ENCODE peak calls at places on chromosome 13, in four cellular contexts. One of them, this sample, is unnamed.

GRCh38 chr13:21361706-21362105 is 97.4 kb downstream of the ZDHHC20 start:
- DNase-seq in transverse colon: no peak
- DNase-seq in RWPE1: no peak
- DNase-seq in DND-41: no peak
- DNase-seq in this sample: no peak

GRCh38 chr13:112781881-112782361 is 92.1 kb downstream of the ATP11A start:
- DNase-seq in RWPE1: no peak
- DNase-seq in DND-41: no peak
- DNase-seq in transverse colon: no peak
- DNase-seq in this sample: no peak

GRCh38 chr13:113398963-113399754 is 35.2 kb upstream of the GRTP1 start:
- DNase-seq in transverse colon: no peak
- DNase-seq in DND-41: no peak
- DNase-seq in RWPE1: no peak
- DNase-seq in this sample: no peak

GRCh38 chr13:66506031-66506777 is 723.9 kb downstream of the PCDH9 start:
- DNase-seq in RWPE1: no peak
- DNase-seq in transverse colon: no peak
- DNase-seq in DND-41: no peak
- DNase-seq in this sample: no peak

GRCh38 chr13:33191425-33192221 is 93.9 kb downstream of the STARD13 start:
- DNase-seq in transverse colon: no peak
- DNase-seq in RWPE1: no peak
- DNase-seq in DND-41: no peak
- DNase-seq in this sample: no peak

GRCh38 chr13:45301263-45301662 is 39.7 kb downstream of the TPT1 start:
- DNase-seq in DND-41: no peak
- DNase-seq in transverse colon: no peak
- DNase-seq in RWPE1: no peak
- DNase-seq in this sample: no peak

GRCh38 chr13:20370815-20371421 is 138.8 kb upstream of the GJB6 start:
- DNase-seq in transverse colon: no peak
- DNase-seq in DND-41: no peak
- DNase-seq in RWPE1: no peak
- DNase-seq in this sample: no peak

GRCh38 chr13:26067601-26068000 is 15.8 kb upstream of the SHISA2 start:
- DNase-seq in RWPE1: no peak
- DNase-seq in transverse colon: no peak
- DNase-seq in DND-41: no peak
- DNase-seq in this sample: no peak

GRCh38 chr13:39600766-39601165 is 2.2 kb downstream of the LHFPL6 start:
- DNase-seq in RWPE1: no peak
- DNase-seq in DND-41: no peak
- DNase-seq in transverse colon: no peak
- DNase-seq in this sample: no peak

GRCh38 chr13:34347784-34348573 is 530.0 kb downstream of the RFC3 start:
- DNase-seq in DND-41: no peak
- DNase-seq in transverse colon: peak; percentile 21
- DNase-seq in RWPE1: no peak
- DNase-seq in this sample: no peak

GRCh38 chr13:104943331-104943730 is 1592.1 kb downstream of the EFNB2 start:
- DNase-seq in transverse colon: no peak
- DNase-seq in RWPE1: no peak
- DNase-seq in DND-41: no peak
- DNase-seq in this sample: no peak

GRCh38 chr13:72648513-72649065 is 78.8 kb downstream of the MZT1 start:
- DNase-seq in DND-41: no peak
- DNase-seq in RWPE1: no peak
- DNase-seq in transverse colon: no peak
- DNase-seq in this sample: no peak

GRCh38 chr13:24627864-24628418 is 52.3 kb upstream of the ATP12A start:
- DNase-seq in RWPE1: no peak
- DNase-seq in transverse colon: no peak
- DNase-seq in DND-41: no peak
- DNase-seq in this sample: no peak

GRCh38 chr13:30745917-30746686 is 10.8 kb downstream of the ALOX5AP start:
- DNase-seq in DND-41: no peak
- DNase-seq in transverse colon: peak; percentile 54
- DNase-seq in RWPE1: peak; percentile 16
- DNase-seq in this sample: no peak

GRCh38 chr13:30504081-30504480 is 38.3 kb upstream of the HMGB1 start:
- DNase-seq in RWPE1: no peak
- DNase-seq in transverse colon: no peak
- DNase-seq in DND-41: peak; percentile 12
- DNase-seq in this sample: no peak

GRCh38 chr13:111326981-111327642 is 6.7 kb downstream of the TEX29 start:
- DNase-seq in DND-41: no peak
- DNase-seq in RWPE1: no peak
- DNase-seq in transverse colon: no peak
- DNase-seq in this sample: no peak

GRCh38 chr13:105825071-105825470 is 710.4 kb downstream of the EFNB2 start:
- DNase-seq in transverse colon: no peak
- DNase-seq in RWPE1: no peak
- DNase-seq in DND-41: no peak
- DNase-seq in this sample: no peak

GRCh38 chr13:111572956-111573355 is 252.5 kb downstream of the TEX29 start:
- DNase-seq in transverse colon: peak; percentile 27
- DNase-seq in DND-41: no peak
- DNase-seq in RWPE1: no peak
- DNase-seq in this sample: no peak

GRCh38 chr13:31909889-31910551 is 121.6 kb upstream of the FRY start:
- DNase-seq in DND-41: peak; percentile 44
- DNase-seq in transverse colon: peak; percentile 46
- DNase-seq in RWPE1: peak; percentile 13
- DNase-seq in this sample: peak; percentile 14

GRCh38 chr13:77623797-77624196 is 73.7 kb upstream of the SLAIN1 start:
- DNase-seq in transverse colon: no peak
- DNase-seq in DND-41: no peak
- DNase-seq in RWPE1: no peak
- DNase-seq in this sample: no peak

GRCh38 chr13:114202581-114202980 is 23.5 kb downstream of the CFAP97D2 start:
- DNase-seq in transverse colon: no peak
- DNase-seq in RWPE1: no peak
- DNase-seq in DND-41: no peak
- DNase-seq in this sample: no peak

GRCh38 chr13:84439108-84439507 is 556.8 kb upstream of the SLITRK1 start:
- DNase-seq in DND-41: no peak
- DNase-seq in RWPE1: peak; percentile 55
- DNase-seq in transverse colon: no peak
- DNase-seq in this sample: no peak

GRCh38 chr13:31377946-31378345 is 178.2 kb downstream of the B3GLCT start:
- DNase-seq in RWPE1: no peak
- DNase-seq in DND-41: no peak
- DNase-seq in transverse colon: no peak
- DNase-seq in this sample: no peak

GRCh38 chr13:113952151-113952982 is 21.5 kb downstream of the C13orf46 start:
- DNase-seq in RWPE1: no peak
- DNase-seq in DND-41: no peak
- DNase-seq in transverse colon: no peak
- DNase-seq in this sample: no peak

GRCh38 chr13:92537485-92537884 is 689.1 kb upstream of the GPC6 start:
- DNase-seq in RWPE1: no peak
- DNase-seq in DND-41: no peak
- DNase-seq in transverse colon: no peak
- DNase-seq in this sample: no peak

GRCh38 chr13:114128624-114129522 is 3.5 kb downstream of the RASA3 start:
- DNase-seq in RWPE1: no peak
- DNase-seq in transverse colon: peak; percentile 79
- DNase-seq in DND-41: peak; percentile 41
- DNase-seq in this sample: peak; percentile 90

GRCh38 chr13:97030705-97031452 is 36.6 kb upstream of the OXGR1 start:
- DNase-seq in RWPE1: peak; percentile 25
- DNase-seq in transverse colon: no peak
- DNase-seq in DND-41: no peak
- DNase-seq in this sample: no peak

GRCh38 chr13:31094331-31095015 is 67.2 kb downstream of the HSPH1 start:
- DNase-seq in RWPE1: peak; percentile 70
- DNase-seq in DND-41: no peak
- DNase-seq in transverse colon: no peak
- DNase-seq in this sample: no peak

GRCh38 chr13:97191615-97192014 is 30.5 kb upstream of the MBNL2 start:
- DNase-seq in RWPE1: no peak
- DNase-seq in transverse colon: no peak
- DNase-seq in DND-41: no peak
- DNase-seq in this sample: no peak

GRCh38 chr13:105177265-105177900 is 1358.1 kb downstream of the EFNB2 start:
- DNase-seq in transverse colon: no peak
- DNase-seq in DND-41: no peak
- DNase-seq in RWPE1: no peak
- DNase-seq in this sample: no peak

GRCh38 chr13:39051157-39051556 is 12.9 kb downstream of the NHLRC3 start:
- DNase-seq in DND-41: no peak
- DNase-seq in RWPE1: peak; percentile 12
- DNase-seq in transverse colon: no peak
- DNase-seq in this sample: no peak

DNA sequence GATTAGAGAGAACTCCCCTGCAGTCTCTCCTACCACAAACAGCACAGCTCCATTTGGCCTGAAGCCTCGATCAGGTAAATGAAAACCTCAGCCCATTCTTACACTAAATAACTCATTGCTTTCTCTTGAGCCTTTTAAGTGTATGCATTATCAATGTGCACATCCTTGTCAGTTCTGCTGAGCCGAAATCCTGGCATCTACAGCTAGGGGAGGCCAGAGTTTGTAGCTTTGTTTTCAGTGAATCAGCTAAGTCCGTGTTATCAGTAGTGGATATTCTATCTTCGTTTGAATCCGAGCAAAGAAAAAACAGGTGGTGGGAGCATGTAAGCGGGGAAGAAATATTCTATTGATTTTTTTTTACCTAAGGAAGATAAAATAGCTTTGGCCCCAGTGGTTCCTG is 84.4 kb downstream of the ESD start:
- DNase-seq in DND-41: no peak
- DNase-seq in RWPE1: no peak
- DNase-seq in transverse colon: no peak
- DNase-seq in this sample: no peak
- TF ChIP-seq CTCF in DND-41: no peak
- TF ChIP-seq CTCF in RWPE1: no peak
- TF ChIP-seq CTCF in transverse colon: no peak
- TF ChIP-seq CTCF in this sample: no peak

GRCh38 chr13:75556961-75557360 is 7.4 kb downstream of the UCHL3 start:
- DNase-seq in transverse colon: no peak
- DNase-seq in DND-41: no peak
- DNase-seq in RWPE1: no peak
- DNase-seq in this sample: no peak

GRCh38 chr13:75550159-75550567 is 572 bp downstream of the UCHL3 start:
- DNase-seq in transverse colon: peak; percentile 41
- DNase-seq in DND-41: peak; percentile 19
- DNase-seq in RWPE1: peak; percentile 84
- DNase-seq in this sample: no peak

GRCh38 chr13:75558130-75558840 is 8.7 kb downstream of the UCHL3 start:
- DNase-seq in transverse colon: no peak
- DNase-seq in DND-41: no peak
- DNase-seq in RWPE1: no peak
- DNase-seq in this sample: no peak

GRCh38 chr13:75554981-75555380 is 5.4 kb downstream of the UCHL3 start:
- DNase-seq in DND-41: no peak
- DNase-seq in transverse colon: no peak
- DNase-seq in RWPE1: no peak
- DNase-seq in this sample: no peak

GRCh38 chr13:75555836-75556235 is 6.2 kb downstream of the UCHL3 start:
- DNase-seq in RWPE1: no peak
- DNase-seq in DND-41: no peak
- DNase-seq in transverse colon: no peak
- DNase-seq in this sample: no peak
- H3K27ac ChIP-seq in RWPE1: no peak overlapping the region
- H3K27ac ChIP-seq in DND-41: no peak overlapping the region
- H3K27ac ChIP-seq in transverse colon: no peak overlapping the region
- H3K27ac ChIP-seq in this sample: no peak overlapping the region

GRCh38 chr13:27622102-27622820 is 569 bp downstream of the POLR1D start:
- DNase-seq in DND-41: no peak
- DNase-seq in RWPE1: no peak
- DNase-seq in transverse colon: peak; percentile 35
- DNase-seq in this sample: no peak
- TF ChIP-seq CTCF in DND-41: peak; percentile 8
- TF ChIP-seq CTCF in RWPE1: no peak
- TF ChIP-seq CTCF in transverse colon: peak; percentile 45
- TF ChIP-seq CTCF in this sample: no peak

GRCh38 chr13:46595918-46596315 is 42.9 kb downstream of the LRCH1 start:
- DNase-seq in DND-41: no peak
- DNase-seq in RWPE1: no peak
- DNase-seq in transverse colon: no peak
- DNase-seq in this sample: no peak
- H3K27ac ChIP-seq in DND-41: no peak overlapping the region
- H3K27ac ChIP-seq in RWPE1: no peak overlapping the region
- H3K27ac ChIP-seq in transverse colon: peak overlapping the region; percentile 58
- H3K27ac ChIP-seq in this sample: no peak overlapping the region

GRCh38 chr13:91381371-91381770 is 17.1 kb upstream of the GPC5 start:
- DNase-seq in DND-41: no peak
- DNase-seq in transverse colon: no peak
- DNase-seq in RWPE1: no peak
- DNase-seq in this sample: no peak
- TF ChIP-seq CTCF in DND-41: peak; percentile 38
- TF ChIP-seq CTCF in transverse colon: peak; percentile 31
- TF ChIP-seq CTCF in RWPE1: peak; percentile 47
- TF ChIP-seq CTCF in this sample: no peak

GRCh38 chr13:52840066-52840465 is 8.4 kb downstream of the PCDH8 start:
- DNase-seq in transverse colon: no peak
- DNase-seq in RWPE1: no peak
- DNase-seq in DND-41: no peak
- DNase-seq in this sample: no peak

GRCh38 chr13:52845334-52845761 is 3.1 kb downstream of the PCDH8 start:
- DNase-seq in RWPE1: peak; percentile 14
- DNase-seq in transverse colon: no peak
- DNase-seq in DND-41: no peak
- DNase-seq in this sample: no peak

GRCh38 chr13:52845766-52846566 is 2.5 kb downstream of the PCDH8 start:
- DNase-seq in RWPE1: peak; percentile 8
- DNase-seq in DND-41: no peak
- DNase-seq in transverse colon: peak; percentile 55
- DNase-seq in this sample: no peak

GRCh38 chr13:52838433-52839107 is 9.9 kb downstream of the PCDH8 start:
- DNase-seq in RWPE1: no peak
- DNase-seq in transverse colon: no peak
- DNase-seq in DND-41: no peak
- DNase-seq in this sample: no peak

GRCh38 chr13:52842440-52842839 is 6.0 kb downstream of the PCDH8 start:
- DNase-seq in RWPE1: no peak
- DNase-seq in transverse colon: no peak
- DNase-seq in DND-41: no peak
- DNase-seq in this sample: no peak
- H3K27ac ChIP-seq in RWPE1: no peak overlapping the region
- H3K27ac ChIP-seq in transverse colon: no peak overlapping the region
- H3K27ac ChIP-seq in DND-41: no peak overlapping the region
- H3K27ac ChIP-seq in this sample: no peak overlapping the region

DNA sequence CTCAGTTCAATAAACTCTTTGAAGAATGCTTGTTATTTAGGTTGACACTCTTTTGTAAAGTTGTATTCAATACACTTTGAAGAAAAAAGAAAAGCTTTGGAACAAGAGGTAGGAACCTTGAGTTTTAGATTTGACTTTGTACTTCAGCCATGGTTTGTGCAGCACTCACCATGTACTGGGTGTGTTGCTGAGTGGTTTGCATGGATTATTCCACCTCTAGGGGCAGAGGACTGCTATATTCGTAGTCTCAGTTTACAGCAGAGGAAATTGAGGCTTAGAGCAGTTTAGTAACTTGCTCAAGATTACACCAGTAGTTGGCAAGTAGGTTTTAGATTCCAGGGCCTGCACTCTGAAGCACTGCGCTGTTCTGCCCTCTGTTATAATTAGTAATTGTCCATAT is 68.8 kb downstream of the DNAJC3 start:
- DNase-seq in transverse colon: no peak
- DNase-seq in RWPE1: no peak
- DNase-seq in DND-41: no peak
- DNase-seq in this sample: no peak
- TF ChIP-seq CTCF in transverse colon: no peak
- TF ChIP-seq CTCF in RWPE1: no peak
- TF ChIP-seq CTCF in DND-41: peak; percentile 20
- TF ChIP-seq CTCF in this sample: no peak

This sample was measured in CD4-positive, alpha-beta T cell.